ENCODE peak calls at places on chromosome 1, in five cellular contexts. Q, J, Y, P and R are unnamed samples.

GRCh38 chr1:48023488-48023887 is 26.3 kb upstream of the TRABD2B start:
- DNase-seq in Y (no peak), J (no peak), P (no peak), Q (no peak), R (no peak)

GRCh38 chr1:240506176-240506575 is 105.8 kb downstream of the GREM2 start:
- DNase-seq in Y (no peak), Q (no peak), P (no peak), J (no peak), R (no peak)

GRCh38 chr1:206686486-206687249 is 2.0 kb downstream of the MAPKAPK2 start:
- DNase-seq in P (no peak), J (no peak), Q (no peak), Y (no peak), R (no peak)

GRCh38 chr1:22107126-22107525 is 35.8 kb downstream of the WNT4 start:
- DNase-seq in J (no peak), Q (peak), Y (no peak), P (no peak), R (peak)

GRCh38 chr1:220877348-220878095 is 1.7 kb upstream of the HLX start:
- DNase-seq in J (no peak), P (no peak), Q (no peak), Y (no peak), R (no peak)

GRCh38 chr1:1348420-1349255 is 580 bp downstream of the DVL1 start:
- DNase-seq in Q (peak), P (no peak), J (peak), Y (no peak), R (peak)

GRCh38 chr1:109482796-109483638 is 688 bp upstream of the ATXN7L2 start:
- DNase-seq in P (no peak), Q (peak), Y (no peak), J (no peak), R (no peak)

GRCh38 chr1:2633401-2633935 is 652 bp upstream of the MMEL1 start:
- DNase-seq in Q (no peak), Y (no peak), J (no peak), P (no peak), R (no peak)

GRCh38 chr1:207346562-207346912 is 25.1 kb downstream of the CD55 start:
- DNase-seq in J (no peak), Q (no peak), P (no peak), Y (no peak), R (no peak)

GRCh38 chr1:225762002-225762441 is 15.6 kb upstream of the SRP9 start:
- DNase-seq in Q (peak), J (peak), P (no peak), Y (peak), R (peak)

GRCh38 chr1:27527857-27528700 is 38.1 kb upstream of the WASF2 start:
- DNase-seq in P (peak), Y (peak), Q (no peak), J (no peak), R (peak)

GRCh38 chr1:216450252-216450651 is 27.0 kb upstream of the USH2A start:
- DNase-seq in Q (no peak), Y (no peak), P (no peak), J (no peak), R (no peak)

GRCh38 chr1:160675641-160676410 is 29.0 kb upstream of the SLAMF1 start:
- DNase-seq in J (peak), Q (peak), Y (peak), P (peak), R (peak)

GRCh38 chr1:34155851-34156250 is 9.2 kb downstream of the CSMD2 start:
- DNase-seq in P (no peak), Y (no peak), J (no peak), Q (no peak), R (no peak)

GRCh38 chr1:25568090-25568833 is 24.9 kb downstream of the LDLRAP1 start:
- DNase-seq in Y (peak), J (peak), Q (peak), P (no peak), R (peak)

GRCh38 chr1:184022651-184023050 is 14.9 kb downstream of the COLGALT2 start:
- DNase-seq in Y (no peak), Q (peak), P (no peak), J (peak), R (no peak)

GRCh38 chr1:114080511-114081144 is 73.0 kb downstream of the SYT6 start:
- DNase-seq in Y (no peak), J (no peak), P (no peak), Q (no peak), R (no peak)

GRCh38 chr1:214349008-214349407 is 68.0 kb downstream of the SMYD2 start:
- DNase-seq in Y (no peak), P (no peak), J (no peak), Q (no peak), R (no peak)

GRCh38 chr1:184033711-184034167 is 3.8 kb downstream of the COLGALT2 start:
- DNase-seq in P (no peak), Y (no peak), J (no peak), Q (peak), R (no peak)

GRCh38 chr1:226874579-226875425 is 4.4 kb downstream of the PSEN2 start:
- DNase-seq in Q (no peak), J (no peak), P (no peak), Y (no peak), R (no peak)

GRCh38 chr1:201014816-201015200 is 8.7 kb downstream of the KIF21B start:
- DNase-seq in Y (no peak), Q (no peak), P (no peak), J (no peak), R (peak)

GRCh38 chr1:10424034-10424433 is 6.2 kb upstream of the CENPS start:
- DNase-seq in P (peak), Y (no peak), Q (peak), J (peak), R (no peak)

GRCh38 chr1:186374313-186375151 is 521 bp downstream of the TPR start:
- DNase-seq in J (peak), Q (peak), Y (peak), P (peak), R (peak)

GRCh38 chr1:31771891-31772668 is 7.9 kb upstream of the ADGRB2 start:
- DNase-seq in Y (no peak), P (no peak), J (no peak), Q (peak), R (peak)

GRCh38 chr1:201366696-201367095 is 10.8 kb downstream of the TNNT2 start:
- DNase-seq in Q (no peak), Y (no peak), P (no peak), J (no peak), R (no peak)

GRCh38 chr1:229114315-229114714 is 156.6 kb upstream of the RAB4A start:
- DNase-seq in Q (no peak), Y (no peak), P (no peak), J (peak), R (no peak)

GRCh38 chr1:53722025-53722424 is 16.9 kb downstream of the GLIS1 start:
- DNase-seq in P (no peak), J (no peak), Q (peak), Y (no peak), R (no peak)

GRCh38 chr1:79293611-79294010 is 287.1 kb upstream of the ADGRL4 start:
- DNase-seq in J (peak), Q (peak), P (no peak), Y (no peak), R (peak)

GRCh38 chr1:245606157-245606725 is 451.5 kb downstream of the KIF26B start:
- DNase-seq in J (no peak), Q (no peak), Y (no peak), P (no peak), R (no peak)

GRCh38 chr1:245604979-245605378 is 450.2 kb downstream of the KIF26B start:
- DNase-seq in P (no peak), Q (peak), Y (no peak), J (no peak), R (no peak)

GRCh38 chr1:245603311-245603865 is 448.6 kb downstream of the KIF26B start:
- DNase-seq in P (no peak), Q (no peak), Y (no peak), J (no peak), R (no peak)

GRCh38 chr1:245609354-245609753 is 454.6 kb downstream of the KIF26B start:
- DNase-seq in Q (no peak), Y (no peak), P (no peak), J (no peak), R (no peak)

GRCh38 chr1:245605480-245606156 is 450.8 kb downstream of the KIF26B start:
- DNase-seq in P (no peak), Q (peak), J (peak), Y (no peak), R (no peak)
- TF ChIP-seq CTCF in P (no peak), Q (no peak), J (no peak), Y (no peak), R (no peak)

GRCh38 chr1:223549740-223550139 is 115.8 kb downstream of the CAPN8 start:
- DNase-seq in Y (no peak), Q (no peak), J (no peak), P (no peak), R (no peak)
- TF ChIP-seq CTCF in Y (no peak), Q (no peak), J (no peak), P (no peak), R (no peak)

DNA sequence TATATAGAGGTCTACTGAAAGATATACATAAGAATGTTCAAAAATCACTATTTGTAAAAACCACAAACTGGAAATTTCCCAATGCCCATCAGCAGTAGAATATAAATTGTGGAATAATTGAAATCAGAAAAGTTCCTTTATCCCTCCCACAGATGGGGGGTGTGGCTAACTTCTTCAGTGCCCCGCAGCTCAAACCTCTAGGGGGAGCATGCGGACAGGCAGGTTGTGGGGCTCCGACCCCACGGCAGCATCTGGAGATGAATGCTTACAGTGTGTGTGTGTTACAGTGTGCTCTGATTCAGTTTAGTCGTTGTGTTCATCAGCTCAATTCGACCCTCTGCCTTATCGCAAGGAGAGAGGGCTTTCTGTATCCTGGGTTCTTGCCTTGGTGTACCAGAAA is 262.1 kb upstream of the LRRC7 start:
- DNase-seq in J (no peak), Y (no peak), Q (no peak), P (no peak), R (no peak)
- TF ChIP-seq CTCF in J (no peak), Y (no peak), Q (no peak), P (no peak), R (no peak)

GRCh38 chr1:166911624-166912023 is 35.6 kb upstream of the TADA1 start:
- DNase-seq in P (no peak), J (no peak), Q (no peak), Y (no peak), R (no peak)

GRCh38 chr1:166908942-166909341 is 32.9 kb upstream of the TADA1 start:
- DNase-seq in Y (no peak), P (no peak), J (peak), Q (peak), R (peak)

GRCh38 chr1:166907051-166907450 is 31.0 kb upstream of the TADA1 start:
- DNase-seq in Y (no peak), Q (no peak), P (no peak), J (no peak), R (no peak)

GRCh38 chr1:166907763-166908162 is 31.7 kb upstream of the TADA1 start:
- DNase-seq in Y (no peak), J (no peak), Q (no peak), P (no peak), R (no peak)

GRCh38 chr1:166910396-166910994 is 34.4 kb upstream of the TADA1 start:
- DNase-seq in J (peak), P (peak), Y (peak), Q (peak), R (peak)
- TF ChIP-seq CTCF in J (peak), P (peak), Y (peak), Q (peak), R (peak)

GRCh38 chr1:231385118-231385748 is 36.9 kb downstream of the EGLN1 start:
- DNase-seq in Q (no peak), J (no peak), P (no peak), Y (no peak), R (peak)

GRCh38 chr1:231382426-231382825 is 39.7 kb downstream of the EGLN1 start:
- DNase-seq in J (no peak), P (no peak), Y (no peak), Q (no peak), R (no peak)

GRCh38 chr1:231383159-231383855 is 38.8 kb downstream of the EGLN1 start:
- DNase-seq in Y (no peak), P (no peak), J (no peak), Q (no peak), R (peak)

GRCh38 chr1:231376875-231377549 is 38.9 kb downstream of the SPRTN start:
- DNase-seq in Y (no peak), J (no peak), P (no peak), Q (no peak), R (no peak)

DNA sequence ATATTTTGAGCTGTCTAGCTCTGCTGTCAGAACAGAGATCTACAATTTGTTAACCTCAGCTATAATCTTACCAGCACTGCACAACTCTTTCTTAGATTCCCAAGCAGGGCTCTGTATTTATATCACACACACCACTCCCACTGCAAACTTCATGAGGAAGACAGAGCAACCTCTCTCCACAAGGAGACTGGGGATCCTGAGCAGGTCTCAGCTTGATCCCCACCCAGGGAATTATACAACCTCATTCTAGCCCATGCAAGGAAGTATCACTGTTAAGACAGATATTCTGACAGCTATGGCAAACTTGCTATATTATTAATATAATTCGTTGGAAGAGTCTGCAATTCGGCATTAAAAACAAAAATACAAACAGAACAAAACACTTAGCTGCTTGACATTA is 40.4 kb downstream of the EGLN1 start:
- DNase-seq in P (no peak), J (no peak), Y (no peak), Q (no peak), R (peak)
- TF ChIP-seq CTCF in P (no peak), J (no peak), Y (no peak), Q (no peak), R (peak)

GRCh38 chr1:163701783-163702182 is 380.0 kb downstream of the NUF2 start:
- DNase-seq in Y (no peak), P (no peak), Q (no peak), J (no peak), R (no peak)
- TF ChIP-seq CTCF in Y (no peak), P (no peak), Q (no peak), J (no peak), R (no peak)

GRCh38 chr1:103265551-103265950 is 157.2 kb upstream of the COL11A1 start:
- DNase-seq in Y (no peak), Q (peak), J (peak), P (no peak), R (no peak)

GRCh38 chr1:103267271-103267670 is 158.9 kb upstream of the COL11A1 start:
- DNase-seq in Y (no peak), Q (peak), P (no peak), J (no peak), R (no peak)

GRCh38 chr1:103273106-103273505 is 164.8 kb upstream of the COL11A1 start:
- DNase-seq in J (no peak), Q (no peak), P (no peak), Y (no peak), R (no peak)

GRCh38 chr1:103266036-103266435 is 157.7 kb upstream of the COL11A1 start:
- DNase-seq in Q (peak), Y (no peak), P (no peak), J (peak), R (no peak)

GRCh38 chr1:103267893-103268292 is 159.6 kb upstream of the COL11A1 start:
- DNase-seq in Y (no peak), P (no peak), Q (no peak), J (no peak), R (no peak)
- TF ChIP-seq CTCF in Y (no peak), P (no peak), Q (no peak), J (no peak), R (no peak)

DNA sequence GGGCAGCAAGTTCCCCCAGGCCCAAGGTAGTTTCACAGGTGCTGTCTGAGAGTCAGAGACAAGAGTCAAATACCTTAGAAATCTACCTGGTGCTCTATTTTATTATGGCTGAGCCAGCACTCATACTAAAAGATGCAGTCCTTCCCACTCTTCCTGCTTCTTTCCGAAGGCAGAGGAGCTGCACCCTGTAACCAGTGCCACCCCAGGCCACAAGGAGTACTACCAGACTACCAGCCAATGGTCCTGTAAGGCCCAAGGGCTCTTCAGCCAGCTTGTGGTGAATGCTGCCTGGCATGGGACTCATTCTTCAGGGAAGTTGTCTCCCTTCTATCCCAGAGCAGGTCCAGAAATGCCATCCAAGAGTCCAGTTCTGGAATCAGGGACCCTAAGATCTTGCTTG is 203.8 kb upstream of the DUSP10 start:
- DNase-seq in Y (no peak), P (no peak), Q (no peak), J (no peak), R (no peak)
- TF ChIP-seq CTCF in Y (no peak), P (no peak), Q (no peak), J (no peak), R (no peak)

GRCh38 chr1:235990376-235990795 is 74.5 kb downstream of the NID1 start:
- DNase-seq in P (no peak), J (peak), Q (peak), Y (no peak), R (no peak)

GRCh38 chr1:235995511-235995910 is 69.4 kb downstream of the NID1 start:
- DNase-seq in Q (no peak), Y (no peak), P (no peak), J (no peak), R (no peak)

GRCh38 chr1:235993652-235994051 is 71.2 kb downstream of the NID1 start:
- DNase-seq in J (no peak), Y (no peak), P (no peak), Q (no peak), R (no peak)

GRCh38 chr1:235992868-235993267 is 72.0 kb downstream of the NID1 start:
- DNase-seq in Y (no peak), Q (no peak), J (no peak), P (no peak), R (no peak)

GRCh38 chr1:235992346-235992745 is 72.5 kb downstream of the NID1 start:
- DNase-seq in J (no peak), P (no peak), Y (no peak), Q (no peak), R (no peak)
- TF ChIP-seq CTCF in J (no peak), P (no peak), Y (no peak), Q (no peak), R (no peak)

GRCh38 chr1:91555074-91555730 is 54.6 kb downstream of the CDC7 start:
- DNase-seq in P (no peak), Q (peak), Y (no peak), J (peak), R (no peak)
- TF ChIP-seq CTCF in P (no peak), Q (peak), Y (no peak), J (no peak), R (no peak)